ENCODE peak calls at places on chromosomes 12 and 14, in six cellular contexts. One of them, this sample, is unnamed. For H3K4me1 and H3K9me3, the result is how much of the 10 kb centered on the place peaks cover.

GRCh38 chr12:124273630-124274029 is 21.3 kb upstream of the RFLNA start:
- DNase-seq in ovary: no peak
- DNase-seq in BE2C: peak
- DNase-seq in breast epithelium: no peak
- DNase-seq in CD8-positive, alpha-beta T cell: no peak
- DNase-seq in tibial artery: no peak
- DNase-seq in this sample: no peak

GRCh38 chr14:81269100-81269978 is 48.6 kb upstream of the GTF2A1 start:
- DNase-seq in ovary: no peak
- DNase-seq in BE2C: peak
- DNase-seq in breast epithelium: no peak
- DNase-seq in CD8-positive, alpha-beta T cell: no peak
- DNase-seq in tibial artery: no peak
- DNase-seq in this sample: no peak

GRCh38 chr12:3313655-3314305 is 177.2 kb upstream of the PRMT8 start:
- DNase-seq in ovary: no peak
- DNase-seq in BE2C: peak
- DNase-seq in breast epithelium: no peak
- DNase-seq in CD8-positive, alpha-beta T cell: no peak
- DNase-seq in tibial artery: no peak
- DNase-seq in this sample: no peak

GRCh38 chr14:46306267-46306666 is 345.3 kb downstream of the RPL10L start:
- DNase-seq in ovary: no peak
- DNase-seq in BE2C: no peak
- DNase-seq in breast epithelium: no peak
- DNase-seq in CD8-positive, alpha-beta T cell: no peak
- DNase-seq in tibial artery: no peak
- DNase-seq in this sample: no peak

GRCh38 chr12:75724913-75725312 is 213.5 kb upstream of the KRR1 start:
- DNase-seq in ovary: no peak
- DNase-seq in BE2C: peak
- DNase-seq in breast epithelium: no peak
- DNase-seq in CD8-positive, alpha-beta T cell: no peak
- DNase-seq in tibial artery: no peak
- DNase-seq in this sample: no peak

GRCh38 chr12:91222746-91223145 is 40.1 kb upstream of the DCN start:
- DNase-seq in ovary: no peak
- DNase-seq in BE2C: no peak
- DNase-seq in breast epithelium: no peak
- DNase-seq in CD8-positive, alpha-beta T cell: no peak
- DNase-seq in tibial artery: no peak
- DNase-seq in this sample: no peak

GRCh38 chr14:47539065-47539464 is 136.3 kb downstream of the MDGA2 start:
- DNase-seq in ovary: no peak
- DNase-seq in BE2C: peak
- DNase-seq in breast epithelium: no peak
- DNase-seq in CD8-positive, alpha-beta T cell: no peak
- DNase-seq in tibial artery: no peak
- DNase-seq in this sample: no peak

GRCh38 chr12:52054231-52054837 is 3.1 kb downstream of the NR4A1 start:
- DNase-seq in ovary: peak
- DNase-seq in BE2C: no peak
- DNase-seq in breast epithelium: no peak
- DNase-seq in CD8-positive, alpha-beta T cell: no peak
- DNase-seq in tibial artery: no peak
- DNase-seq in this sample: no peak

GRCh38 chr12:69821441-69822204 is 3.4 kb upstream of the MYRFL start:
- DNase-seq in ovary: no peak
- DNase-seq in BE2C: peak
- DNase-seq in breast epithelium: no peak
- DNase-seq in CD8-positive, alpha-beta T cell: no peak
- DNase-seq in tibial artery: no peak
- DNase-seq in this sample: no peak

GRCh38 chr12:85392508-85392907 is 112.5 kb downstream of the ALX1 start:
- DNase-seq in ovary: no peak
- DNase-seq in BE2C: no peak
- DNase-seq in breast epithelium: no peak
- DNase-seq in CD8-positive, alpha-beta T cell: no peak
- DNase-seq in tibial artery: no peak
- DNase-seq in this sample: no peak

GRCh38 chr14:57391609-57392195 is 1.3 kb downstream of the NAA30 start:
- DNase-seq in ovary: no peak
- DNase-seq in BE2C: no peak
- DNase-seq in breast epithelium: no peak
- DNase-seq in CD8-positive, alpha-beta T cell: no peak
- DNase-seq in tibial artery: no peak
- DNase-seq in this sample: no peak

GRCh38 chr14:106346084-106346483 is 819.7 kb downstream of the TMEM121 start:
- DNase-seq in ovary: no peak
- DNase-seq in BE2C: no peak
- DNase-seq in breast epithelium: no peak
- DNase-seq in CD8-positive, alpha-beta T cell: no peak
- DNase-seq in tibial artery: no peak
- DNase-seq in this sample: no peak

GRCh38 chr14:95918466-95918865 is 41.8 kb downstream of the TUNAR start:
- DNase-seq in ovary: no peak
- DNase-seq in BE2C: no peak
- DNase-seq in breast epithelium: no peak
- DNase-seq in CD8-positive, alpha-beta T cell: no peak
- DNase-seq in tibial artery: no peak
- DNase-seq in this sample: no peak

GRCh38 chr14:75258079-75258802 is 20.4 kb upstream of the FOS start:
- DNase-seq in ovary: peak
- DNase-seq in BE2C: no peak
- DNase-seq in breast epithelium: no peak
- DNase-seq in CD8-positive, alpha-beta T cell: no peak
- DNase-seq in tibial artery: peak
- DNase-seq in this sample: peak

GRCh38 chr12:101051151-101051550 is 158.9 kb downstream of the SLC5A8 start:
- DNase-seq in ovary: no peak
- DNase-seq in BE2C: no peak
- DNase-seq in breast epithelium: no peak
- DNase-seq in CD8-positive, alpha-beta T cell: no peak
- DNase-seq in tibial artery: no peak
- DNase-seq in this sample: no peak

GRCh38 chr14:81125536-81125935 is 95.2 kb downstream of the GTF2A1 start:
- DNase-seq in ovary: no peak
- DNase-seq in BE2C: no peak
- DNase-seq in breast epithelium: no peak
- DNase-seq in CD8-positive, alpha-beta T cell: no peak
- DNase-seq in tibial artery: no peak
- DNase-seq in this sample: no peak

GRCh38 chr12:76549131-76549530 is 10.4 kb downstream of the OSBPL8 start:
- DNase-seq in ovary: no peak
- DNase-seq in BE2C: no peak
- DNase-seq in breast epithelium: no peak
- DNase-seq in CD8-positive, alpha-beta T cell: no peak
- DNase-seq in tibial artery: no peak
- DNase-seq in this sample: no peak

GRCh38 chr14:24135584-24135833 is 485 bp upstream of the PSME1 start:
- DNase-seq in ovary: no peak
- DNase-seq in BE2C: no peak
- DNase-seq in breast epithelium: no peak
- DNase-seq in CD8-positive, alpha-beta T cell: no peak
- DNase-seq in tibial artery: no peak
- DNase-seq in this sample: no peak

DNA sequence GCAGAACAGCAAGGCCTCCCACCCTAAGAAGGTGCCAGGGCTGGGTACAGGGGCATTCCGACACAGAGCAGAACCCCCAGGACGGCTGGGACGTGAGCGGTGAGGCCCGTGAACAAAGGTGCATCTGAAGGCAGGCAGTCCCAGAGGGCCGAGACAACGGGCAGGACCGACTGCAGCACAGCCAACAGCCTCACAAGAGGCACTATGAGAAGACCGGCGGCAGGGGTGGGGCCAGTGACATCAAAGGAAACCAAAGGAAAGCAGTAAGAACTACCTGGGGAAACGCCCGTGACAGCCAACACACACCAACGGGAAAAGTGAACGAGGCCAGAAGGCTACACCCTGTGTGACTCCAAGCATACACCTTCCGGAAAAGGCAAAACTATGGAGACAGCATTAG is 9.1 kb downstream of the BTBD6 start:
- DNase-seq in ovary: no peak
- DNase-seq in BE2C: no peak
- DNase-seq in breast epithelium: no peak
- DNase-seq in CD8-positive, alpha-beta T cell: no peak
- DNase-seq in tibial artery: peak
- DNase-seq in this sample: no peak
- H3K4me1 ChIP-seq in ovary: under half
- H3K4me1 ChIP-seq in BE2C: under half
- H3K4me1 ChIP-seq in breast epithelium: under half
- H3K4me1 ChIP-seq in CD8-positive, alpha-beta T cell: under half
- H3K4me1 ChIP-seq in tibial artery: under half
- H3K4me1 ChIP-seq in this sample: under half

GRCh38 chr14:60094306-60094897 is 2.7 kb downstream of the PCNX4 start:
- DNase-seq in ovary: no peak
- DNase-seq in BE2C: no peak
- DNase-seq in breast epithelium: no peak
- DNase-seq in CD8-positive, alpha-beta T cell: no peak
- DNase-seq in tibial artery: no peak
- DNase-seq in this sample: no peak
- H3K4me3 ChIP-seq in ovary: no peak
- H3K4me3 ChIP-seq in BE2C: peak
- H3K4me3 ChIP-seq in breast epithelium: peak
- H3K4me3 ChIP-seq in CD8-positive, alpha-beta T cell: no peak
- H3K4me3 ChIP-seq in tibial artery: no peak
- H3K4me3 ChIP-seq in this sample: no peak

GRCh38 chr12:25496098-25496587 is 56.9 kb downstream of the LMNTD1 start:
- DNase-seq in ovary: no peak
- DNase-seq in BE2C: no peak
- DNase-seq in breast epithelium: no peak
- DNase-seq in CD8-positive, alpha-beta T cell: no peak
- DNase-seq in tibial artery: no peak
- DNase-seq in this sample: no peak

GRCh38 chr12:25493682-25494081 is 59.4 kb downstream of the LMNTD1 start:
- DNase-seq in ovary: no peak
- DNase-seq in BE2C: no peak
- DNase-seq in breast epithelium: no peak
- DNase-seq in CD8-positive, alpha-beta T cell: no peak
- DNase-seq in tibial artery: no peak
- DNase-seq in this sample: no peak

GRCh38 chr12:25495336-25496097 is 57.6 kb downstream of the LMNTD1 start:
- DNase-seq in ovary: no peak
- DNase-seq in BE2C: no peak
- DNase-seq in breast epithelium: no peak
- DNase-seq in CD8-positive, alpha-beta T cell: no peak
- DNase-seq in tibial artery: no peak
- DNase-seq in this sample: no peak

GRCh38 chr12:25497021-25497420 is 56.1 kb downstream of the LMNTD1 start:
- DNase-seq in ovary: no peak
- DNase-seq in BE2C: no peak
- DNase-seq in breast epithelium: no peak
- DNase-seq in CD8-positive, alpha-beta T cell: no peak
- DNase-seq in tibial artery: no peak
- DNase-seq in this sample: no peak

DNA sequence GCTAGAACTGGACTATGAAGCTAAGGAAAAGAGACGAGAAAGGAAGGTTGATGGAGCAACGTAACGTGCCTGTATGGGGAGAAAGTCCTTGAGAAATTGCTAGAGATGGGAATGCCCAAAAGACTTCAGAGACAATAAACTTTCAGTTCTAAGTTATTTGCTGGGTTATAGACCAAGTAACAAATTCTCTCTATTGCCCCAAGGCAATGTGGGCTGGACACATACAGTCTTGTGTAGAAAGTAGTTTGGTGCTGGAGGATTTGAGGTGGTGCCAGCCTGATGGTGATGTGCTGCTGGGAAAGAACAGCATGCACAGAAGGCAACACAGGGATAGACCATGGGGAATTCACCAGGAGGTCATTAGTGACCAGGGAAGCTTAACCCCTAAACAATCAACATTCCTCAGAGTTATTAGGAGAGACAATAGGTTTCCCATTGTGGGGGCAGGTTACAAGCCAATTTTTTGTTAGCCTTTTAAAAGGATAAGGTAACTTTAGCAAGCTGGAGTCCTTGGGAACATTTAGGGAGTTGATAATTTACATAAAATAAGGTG is 61.6 kb downstream of the LMNTD1 start:
- DNase-seq in ovary: no peak
- DNase-seq in BE2C: no peak
- DNase-seq in breast epithelium: no peak
- DNase-seq in CD8-positive, alpha-beta T cell: no peak
- DNase-seq in tibial artery: no peak
- DNase-seq in this sample: no peak
- H3K9me3 ChIP-seq in ovary: under half
- H3K9me3 ChIP-seq in BE2C: under half
- H3K9me3 ChIP-seq in breast epithelium: under half
- H3K9me3 ChIP-seq in CD8-positive, alpha-beta T cell: under half
- H3K9me3 ChIP-seq in tibial artery: under half
- H3K9me3 ChIP-seq in this sample: under half

GRCh38 chr12:108120863-108121165 is 8.3 kb upstream of the WSCD2 start:
- DNase-seq in ovary: no peak
- DNase-seq in BE2C: no peak
- DNase-seq in breast epithelium: no peak
- DNase-seq in CD8-positive, alpha-beta T cell: no peak
- DNase-seq in tibial artery: no peak
- DNase-seq in this sample: no peak

GRCh38 chr12:108117902-108118301 is 11.2 kb upstream of the WSCD2 start:
- DNase-seq in ovary: no peak
- DNase-seq in BE2C: no peak
- DNase-seq in breast epithelium: no peak
- DNase-seq in CD8-positive, alpha-beta T cell: no peak
- DNase-seq in tibial artery: no peak
- DNase-seq in this sample: no peak

GRCh38 chr12:108119974-108120862 is 8.9 kb upstream of the WSCD2 start:
- DNase-seq in ovary: no peak
- DNase-seq in BE2C: no peak
- DNase-seq in breast epithelium: no peak
- DNase-seq in CD8-positive, alpha-beta T cell: no peak
- DNase-seq in tibial artery: no peak
- DNase-seq in this sample: no peak

GRCh38 chr12:108121353-108121752 is 7.7 kb upstream of the WSCD2 start:
- DNase-seq in ovary: no peak
- DNase-seq in BE2C: no peak
- DNase-seq in breast epithelium: no peak
- DNase-seq in CD8-positive, alpha-beta T cell: no peak
- DNase-seq in tibial artery: peak
- DNase-seq in this sample: no peak

DNA sequence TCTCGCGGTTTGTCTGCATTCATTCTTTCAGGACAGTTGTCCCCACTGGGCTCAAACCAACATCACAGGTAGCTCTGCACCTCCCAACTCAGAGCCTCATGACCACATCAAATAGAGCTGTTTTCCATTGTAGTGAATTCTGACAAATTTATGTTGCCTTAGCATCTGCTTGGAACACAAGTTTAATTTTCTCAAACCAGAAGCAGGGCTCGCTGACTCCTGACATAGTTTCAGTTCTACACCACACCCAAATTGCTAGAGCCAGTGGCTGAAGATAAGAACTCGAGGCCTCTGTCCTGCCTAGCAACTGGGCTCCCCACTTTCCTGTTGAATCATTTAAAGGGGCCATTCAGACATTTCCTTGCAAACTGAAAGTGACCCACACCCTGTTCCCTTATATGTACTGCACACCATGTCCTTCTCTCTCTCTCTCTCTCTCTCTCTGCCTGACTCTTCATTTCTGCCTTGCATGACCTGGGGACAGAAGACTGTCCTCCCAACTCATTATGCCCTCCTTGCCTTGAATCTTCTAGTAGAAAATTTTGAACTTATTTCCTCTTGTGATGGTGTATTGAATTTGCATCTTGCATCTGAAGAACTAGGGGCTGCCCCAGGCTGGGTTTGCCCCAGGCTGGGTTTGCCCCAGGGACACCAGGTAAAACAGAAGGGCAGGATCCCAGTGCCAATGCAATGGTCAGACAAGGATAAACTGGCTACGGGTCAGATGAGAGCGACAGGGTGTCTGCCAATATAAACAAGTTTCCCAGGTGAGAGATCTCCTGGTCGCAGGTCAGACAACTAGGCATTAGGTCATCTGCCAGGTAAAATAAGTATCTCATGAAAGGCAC is 9.7 kb upstream of the WSCD2 start:
- DNase-seq in ovary: no peak
- DNase-seq in BE2C: no peak
- DNase-seq in breast epithelium: no peak
- DNase-seq in CD8-positive, alpha-beta T cell: no peak
- DNase-seq in tibial artery: no peak
- DNase-seq in this sample: no peak
- H3K4me1 ChIP-seq in ovary: under half
- H3K4me1 ChIP-seq in BE2C: under half
- H3K4me1 ChIP-seq in breast epithelium: under half
- H3K4me1 ChIP-seq in CD8-positive, alpha-beta T cell: under half
- H3K4me1 ChIP-seq in tibial artery: half or more
- H3K4me1 ChIP-seq in this sample: under half